ENCODE peak calls at places on chromosomes 4 and X, in six cellular contexts. J is HCT116, D is A549, Z is K562, I is IMR-90, Y is tibial nerve. U is an unnamed sample.

GRCh38 chr4:16967722-16968121 is 69.3 kb upstream of the LDB2 start:
- DNase-seq in J (no peak), D (no peak), Z (no peak), I (peak), Y (peak), U (peak)

GRCh38 chr4:83320548-83320947 is 14.1 kb downstream of the HPSE start:
- DNase-seq in J (no peak), D (no peak), Z (no peak), I (peak), Y (peak), U (no peak)

GRCh38 chr4:121165206-121165605 is 1.1 kb upstream of the TNIP3 start:
- DNase-seq in J (no peak), D (no peak), Z (no peak), I (no peak), Y (no peak), U (no peak)

GRCh38 chr4:6470502-6471302 is 1.7 kb downstream of the PPP2R2C start:
- DNase-seq in J (no peak), D (peak), Z (peak), I (peak), Y (peak), U (no peak)

GRCh38 chr4:170827562-170828260 is 738.0 kb upstream of the AADAT start:
- DNase-seq in J (no peak), D (no peak), Z (no peak), I (no peak), Y (no peak), U (no peak)

GRCh38 chrX:31038585-31039326 is 33.1 kb downstream of the FTHL17 start:
- DNase-seq in J (no peak), D (peak), Z (peak), I (peak), Y (peak), U (no peak)

GRCh38 chr4:123587983-123588494 is 191.4 kb downstream of the SPRY1 start:
- DNase-seq in J (peak), D (peak), Z (no peak), I (peak), Y (no peak), U (no peak)

GRCh38 chr4:80078361-80079092 is 5.5 kb upstream of the ANTXR2 start:
- DNase-seq in J (no peak), D (no peak), Z (no peak), I (no peak), Y (no peak), U (no peak)

GRCh38 chr4:3802571-3803474 is 36.6 kb downstream of the ADRA2C start:
- DNase-seq in J (no peak), D (no peak), Z (no peak), I (no peak), Y (no peak), U (no peak)

GRCh38 chrX:21802844-21803243 is 36.6 kb upstream of the MBTPS2 start:
- DNase-seq in J (no peak), D (no peak), Z (no peak), I (no peak), Y (no peak), U (no peak)

GRCh38 chr4:149914521-149915115 is 99.0 kb upstream of the IQCM start:
- DNase-seq in J (peak), D (peak), Z (peak), I (peak), Y (peak), U (no peak)

GRCh38 chrX:53445977-53446376 is 11.8 kb upstream of the HSD17B10 start:
- DNase-seq in J (no peak), D (peak), Z (peak), I (peak), Y (no peak), U (no peak)

GRCh38 chrX:124414281-124414680 is 67.9 kb downstream of the SH2D1A start:
- DNase-seq in J (no peak), D (no peak), Z (no peak), I (no peak), Y (no peak), U (no peak)

GRCh38 chr4:41154814-41155177 is 59.5 kb downstream of the APBB2 start:
- DNase-seq in J (no peak), D (no peak), Z (no peak), I (no peak), Y (no peak), U (no peak)

GRCh38 chr4:88219099-88219498 is 60.7 kb upstream of the ABCG2 start:
- DNase-seq in J (peak), D (peak), Z (peak), I (peak), Y (no peak), U (no peak)

GRCh38 chrX:38304010-38304409 is 23.3 kb downstream of the RPGR start:
- DNase-seq in J (no peak), D (no peak), Z (peak), I (peak), Y (no peak), U (no peak)

GRCh38 chrX:39859991-39860861 is 237.5 kb downstream of the BCOR start:
- DNase-seq in J (peak), D (peak), Z (peak), I (peak), Y (no peak), U (no peak)

GRCh38 chrX:17564689-17565409 is 172.4 kb upstream of the SCML1 start:
- DNase-seq in J (no peak), D (no peak), Z (no peak), I (no peak), Y (no peak), U (no peak)

GRCh38 chr4:174358410-174358809 is 74.7 kb downstream of the CEP44 start:
- DNase-seq in J (no peak), D (no peak), Z (no peak), I (no peak), Y (no peak), U (no peak)

GRCh38 chrX:148382983-148383382 is 117.4 kb upstream of the AFF2 start:
- DNase-seq in J (no peak), D (no peak), Z (no peak), I (no peak), Y (no peak), U (no peak)

GRCh38 chrX:134849390-134849789 is 141.4 kb upstream of the SMIM10 start:
- DNase-seq in J (no peak), D (no peak), Z (no peak), I (peak), Y (no peak), U (no peak)
- H3K27ac ChIP-seq in J (no peak), D (no peak), Z (no peak), I (no peak), Y (no peak), U (no peak)

GRCh38 chrX:136246201-136246600 is 5.0 kb downstream of the MAP7D3 start:
- DNase-seq in J (no peak), D (no peak), Z (no peak), I (no peak), Y (no peak), U (no peak)

GRCh38 chrX:136255543-136255942 is 4.3 kb upstream of the MAP7D3 start:
- DNase-seq in J (no peak), D (no peak), Z (no peak), I (no peak), Y (peak), U (no peak)

GRCh38 chrX:136250191-136251041 is 784 bp downstream of the MAP7D3 start:
- DNase-seq in J (no peak), D (peak), Z (no peak), I (no peak), Y (peak), U (no peak)

GRCh38 chrX:136251042-136251991 is at the start of gene MAP7D3:
- DNase-seq in J (peak), D (peak), Z (peak), I (peak), Y (peak), U (no peak)
- TF ChIP-seq POLR2A in J (peak), D (peak), Z (peak), I (peak), Y (no peak), U (no peak)

GRCh38 chr4:8230033-8230432 is 30.9 kb downstream of the SH3TC1 start:
- DNase-seq in J (no peak), D (no peak), Z (no peak), I (no peak), Y (no peak), U (no peak)

GRCh38 chr4:8227771-8228318 is 28.8 kb downstream of the SH3TC1 start:
- DNase-seq in J (no peak), D (no peak), Z (no peak), I (no peak), Y (no peak), U (no peak)

GRCh38 chr4:8228319-8229250 is 29.5 kb downstream of the SH3TC1 start:
- DNase-seq in J (no peak), D (peak), Z (peak), I (peak), Y (peak), U (peak)

GRCh38 chr4:8230891-8231290 is 31.8 kb downstream of the SH3TC1 start:
- DNase-seq in J (no peak), D (no peak), Z (no peak), I (peak), Y (no peak), U (no peak)

GRCh38 chr4:8229341-8229975 is 30.4 kb downstream of the SH3TC1 start:
- DNase-seq in J (no peak), D (no peak), Z (no peak), I (no peak), Y (no peak), U (no peak)
- H3K4me3 ChIP-seq in J (no peak), D (no peak), Z (no peak), I (no peak), Y (no peak), U (no peak)

GRCh38 chrX:18871970-18872369 is 111.9 kb downstream of the PHKA2 start:
- DNase-seq in J (no peak), D (no peak), Z (no peak), I (no peak), Y (no peak), U (no peak)

GRCh38 chrX:18871161-18871880 is 112.6 kb downstream of the PHKA2 start:
- DNase-seq in J (no peak), D (no peak), Z (no peak), I (no peak), Y (no peak), U (no peak)

GRCh38 chrX:18873189-18873791 is 110.6 kb downstream of the PHKA2 start:
- DNase-seq in J (peak), D (peak), Z (no peak), I (peak), Y (no peak), U (no peak)

GRCh38 chrX:18873836-18874235 is 110.1 kb downstream of the PHKA2 start:
- DNase-seq in J (no peak), D (no peak), Z (no peak), I (no peak), Y (no peak), U (no peak)

DNA sequence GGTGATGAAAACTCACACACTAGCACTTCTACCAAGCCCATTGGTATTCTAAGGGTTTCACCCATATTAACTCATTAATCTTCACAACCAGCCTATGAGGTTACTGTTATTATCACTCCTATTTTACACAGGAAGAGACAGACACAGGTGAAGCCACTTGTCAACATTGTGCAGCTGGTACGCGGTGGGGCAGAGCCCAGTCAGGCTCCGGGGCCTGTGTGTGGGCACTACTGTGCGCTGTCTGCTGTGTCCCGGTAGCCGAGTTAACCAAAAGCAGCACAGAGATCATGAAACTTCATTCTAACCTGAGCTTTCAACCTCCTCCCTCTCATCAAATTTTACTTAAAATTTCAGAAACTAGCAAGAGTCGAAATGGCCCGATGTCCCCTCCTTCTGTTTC is 111.3 kb downstream of the PHKA2 start:
- DNase-seq in J (no peak), D (no peak), Z (no peak), I (no peak), Y (no peak), U (no peak)
- H3K27ac ChIP-seq in J (no peak), D (peak), Z (no peak), I (no peak), Y (peak), U (peak)

GRCh38 chrX:119486745-119487144 is 18.5 kb downstream of the SLC25A5 start:
- DNase-seq in J (no peak), D (no peak), Z (no peak), I (no peak), Y (no peak), U (no peak)

GRCh38 chrX:119481218-119481875 is 13.1 kb downstream of the SLC25A5 start:
- DNase-seq in J (no peak), D (no peak), Z (no peak), I (no peak), Y (no peak), U (no peak)

GRCh38 chrX:119482041-119482440 is 13.8 kb downstream of the SLC25A5 start:
- DNase-seq in J (no peak), D (no peak), Z (no peak), I (no peak), Y (no peak), U (no peak)

GRCh38 chrX:119479845-119480244 is 11.6 kb downstream of the SLC25A5 start:
- DNase-seq in J (no peak), D (no peak), Z (no peak), I (no peak), Y (no peak), U (no peak)

DNA sequence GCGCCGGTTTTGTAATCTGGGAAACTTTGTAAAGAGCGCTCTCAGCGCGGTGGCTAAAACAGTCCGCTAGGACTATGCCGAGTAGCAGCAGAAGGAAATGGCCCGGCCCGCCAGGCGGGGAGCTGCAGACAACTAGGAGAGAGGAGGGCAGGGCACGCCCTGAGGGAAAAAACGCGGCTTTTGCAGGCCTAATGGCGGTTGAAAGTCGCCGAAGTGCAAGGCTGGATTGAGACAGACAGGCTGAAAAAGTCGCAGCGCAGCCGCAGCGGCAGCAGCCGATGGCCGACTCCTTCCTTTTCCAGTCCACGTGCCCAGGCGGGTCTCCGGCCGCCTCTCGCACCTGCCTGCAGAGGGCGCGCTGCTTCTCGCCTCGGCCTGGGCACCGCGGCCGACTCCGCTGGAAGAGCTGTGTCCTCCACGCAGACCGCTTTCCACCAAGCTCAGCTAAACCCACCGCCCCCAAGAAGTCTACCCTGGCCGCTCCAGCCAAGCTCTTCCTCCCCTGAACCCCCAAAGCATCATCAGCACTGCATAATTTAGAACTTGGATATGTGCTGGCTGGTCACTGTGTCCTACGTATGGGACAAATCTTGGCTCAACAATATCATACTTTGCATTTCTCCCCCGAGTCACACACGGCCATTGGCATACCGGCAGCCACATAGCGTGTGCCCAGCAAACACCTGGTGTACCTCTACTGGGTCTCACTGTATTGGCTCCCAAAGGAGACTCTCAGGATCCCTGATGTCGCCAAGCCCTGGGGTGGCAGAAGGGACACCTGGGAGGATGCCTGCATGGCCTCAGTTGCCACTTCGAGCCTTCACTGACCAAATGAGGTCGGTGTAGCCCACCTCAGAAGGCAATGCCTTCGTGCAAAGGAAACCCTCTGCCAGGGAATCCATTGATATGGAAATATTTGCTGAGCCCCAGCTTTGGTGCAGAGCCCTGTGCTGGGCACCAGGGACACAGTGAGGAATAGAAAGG is 14.5 kb downstream of the SLC25A5 start:
- DNase-seq in J (no peak), D (peak), Z (peak), I (peak), Y (peak), U (no peak)
- TF ChIP-seq POLR2A in J (no peak), D (peak), Z (no peak), I (no peak), Y (no peak), U (no peak)

DNA sequence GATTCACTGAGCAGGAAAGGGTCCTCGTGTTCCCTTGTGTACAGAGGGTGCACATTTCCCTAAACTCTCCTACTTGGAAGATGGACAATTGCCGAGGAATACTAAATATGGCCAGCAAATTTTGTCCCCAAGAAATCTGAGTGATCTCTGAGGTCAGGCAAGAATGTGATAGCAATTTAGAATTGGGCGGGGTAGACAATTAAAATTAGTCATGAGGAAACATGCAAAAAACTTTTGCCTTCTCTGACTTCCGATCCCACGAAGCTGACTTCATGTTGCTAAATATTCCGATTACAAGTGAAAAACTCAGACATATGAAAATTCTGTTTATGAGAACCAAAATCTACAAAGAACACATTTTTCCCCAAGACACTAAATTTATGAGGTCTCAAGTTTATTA is 453.9 kb upstream of the ZFP42 start:
- DNase-seq in J (no peak), D (no peak), Z (no peak), I (no peak), Y (no peak), U (no peak)
- H3K4me3 ChIP-seq in J (no peak), D (no peak), Z (no peak), I (no peak), Y (no peak), U (no peak)

DNA sequence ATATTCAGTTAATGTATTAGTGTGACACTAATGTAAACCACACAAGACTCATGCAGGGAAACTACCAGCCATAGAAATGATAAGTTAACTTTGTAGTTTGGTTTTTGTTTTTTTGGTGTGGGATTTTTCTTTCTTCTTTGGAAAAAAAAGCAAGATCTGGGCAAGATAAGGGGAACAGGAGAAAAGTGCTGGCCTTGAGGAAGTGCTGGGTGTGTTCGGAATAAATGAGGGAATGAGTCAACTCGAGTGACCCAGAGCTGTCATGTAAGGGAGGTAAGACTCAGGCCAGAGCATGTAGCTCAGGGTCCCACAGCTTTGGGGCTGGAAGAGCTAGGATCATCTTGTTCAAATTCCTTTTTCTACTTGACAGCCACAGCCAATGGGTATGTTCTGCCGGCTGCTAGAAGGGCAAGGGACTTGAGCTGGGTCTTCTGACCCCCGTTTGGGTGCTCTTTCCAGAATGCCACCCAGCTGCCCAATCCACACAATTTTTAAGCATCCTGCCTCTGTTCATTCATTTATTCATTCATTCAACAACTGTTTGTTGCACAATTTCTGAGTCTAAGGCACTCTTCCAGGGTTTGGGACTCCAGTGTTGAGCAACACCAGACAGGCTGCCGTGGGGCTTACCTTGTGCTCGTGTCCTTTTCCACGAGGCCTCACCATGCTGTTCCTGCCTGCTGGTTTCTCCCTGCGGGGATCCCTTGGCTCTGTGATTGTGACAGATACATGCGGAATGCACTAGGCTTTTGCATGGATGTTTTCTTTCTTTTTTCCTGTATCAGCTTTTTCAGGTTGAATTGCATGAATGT is 54.5 kb downstream of the CLDN34 start:
- DNase-seq in J (no peak), D (no peak), Z (no peak), I (peak), Y (no peak), U (no peak)
- H3K27ac ChIP-seq in J (no peak), D (peak), Z (no peak), I (no peak), Y (no peak), U (no peak)

U was measured in esophagus squamous epithelium.